ENCODE peak calls at places on chromosomes 5 and 9, in seven cellular contexts. One of them, this sample, is unnamed.

GRCh38 chr9:78601957-78602565 is 305.1 kb downstream of the PSAT1 start:
- DNase-seq in IMR-90: peak; percentile 66
- DNase-seq in H9: no peak
- DNase-seq in trophoblast cell: peak; percentile 74
- DNase-seq in H1: no peak
- DNase-seq in neuronal stem cell: peak; percentile 42
- DNase-seq in mesenchymal stem cell: peak; percentile 45
- DNase-seq in this sample: peak; percentile 52

GRCh38 chr5:74767579-74767913 is 497 bp downstream of the NSA2 start:
- DNase-seq in IMR-90: peak; percentile 42
- DNase-seq in H9: no peak
- DNase-seq in trophoblast cell: peak; percentile 32
- DNase-seq in H1: no peak
- DNase-seq in neuronal stem cell: peak; percentile 17
- DNase-seq in mesenchymal stem cell: peak; percentile 80
- DNase-seq in this sample: peak; percentile 53

GRCh38 chr9:75636427-75637045 is 253.9 kb upstream of the PCSK5 start:
- DNase-seq in IMR-90: no peak
- DNase-seq in H9: no peak
- DNase-seq in trophoblast cell: no peak
- DNase-seq in H1: no peak
- DNase-seq in neuronal stem cell: no peak
- DNase-seq in mesenchymal stem cell: no peak
- DNase-seq in this sample: no peak

GRCh38 chr9:105535920-105536668 is 21.8 kb upstream of the FKTN start:
- DNase-seq in IMR-90: no peak
- DNase-seq in H9: no peak
- DNase-seq in trophoblast cell: no peak
- DNase-seq in H1: no peak
- DNase-seq in neuronal stem cell: no peak
- DNase-seq in mesenchymal stem cell: no peak
- DNase-seq in this sample: no peak

GRCh38 chr5:150603491-150603890 is 37.0 kb upstream of the SYNPO start:
- DNase-seq in IMR-90: no peak
- DNase-seq in H9: no peak
- DNase-seq in trophoblast cell: no peak
- DNase-seq in H1: no peak
- DNase-seq in neuronal stem cell: no peak
- DNase-seq in mesenchymal stem cell: no peak
- DNase-seq in this sample: no peak

GRCh38 chr9:119375892-119376291 is 6.7 kb upstream of the BRINP1 start:
- DNase-seq in IMR-90: no peak
- DNase-seq in H9: peak; percentile 69
- DNase-seq in trophoblast cell: peak; percentile 37
- DNase-seq in H1: no peak
- DNase-seq in neuronal stem cell: peak; percentile 27
- DNase-seq in mesenchymal stem cell: peak; percentile 1
- DNase-seq in this sample: peak; percentile 82

GRCh38 chr5:149411738-149412519 is 32.8 kb upstream of the IL17B start:
- DNase-seq in IMR-90: no peak
- DNase-seq in H9: no peak
- DNase-seq in trophoblast cell: no peak
- DNase-seq in H1: no peak
- DNase-seq in neuronal stem cell: no peak
- DNase-seq in mesenchymal stem cell: no peak
- DNase-seq in this sample: no peak

GRCh38 chr5:181222630-181223040 is 446 bp upstream of the TRIM41 start:
- DNase-seq in IMR-90: no peak
- DNase-seq in H9: no peak
- DNase-seq in trophoblast cell: peak; percentile 69
- DNase-seq in H1: no peak
- DNase-seq in neuronal stem cell: no peak
- DNase-seq in mesenchymal stem cell: peak; percentile 89
- DNase-seq in this sample: no peak

GRCh38 chr9:95815153-95815552 is 60.3 kb upstream of the ERCC6L2 start:
- DNase-seq in IMR-90: peak; percentile 78
- DNase-seq in H9: no peak
- DNase-seq in trophoblast cell: no peak
- DNase-seq in H1: no peak
- DNase-seq in neuronal stem cell: no peak
- DNase-seq in mesenchymal stem cell: peak; percentile 92
- DNase-seq in this sample: no peak

GRCh38 chr9:73348485-73348884 is 196.8 kb downstream of the ANXA1 start:
- DNase-seq in IMR-90: no peak
- DNase-seq in H9: no peak
- DNase-seq in trophoblast cell: no peak
- DNase-seq in H1: no peak
- DNase-seq in neuronal stem cell: peak; percentile 8
- DNase-seq in mesenchymal stem cell: peak; percentile 22
- DNase-seq in this sample: peak; percentile 24

GRCh38 chr5:7869474-7870136 is 657 bp downstream of the MTRR start:
- DNase-seq in IMR-90: no peak
- DNase-seq in H9: no peak
- DNase-seq in trophoblast cell: peak; percentile 28
- DNase-seq in H1: no peak
- DNase-seq in neuronal stem cell: no peak
- DNase-seq in mesenchymal stem cell: peak; percentile 39
- DNase-seq in this sample: no peak

GRCh38 chr5:34533582-34534236 is 122.4 kb upstream of the RAI14 start:
- DNase-seq in IMR-90: peak; percentile 29
- DNase-seq in H9: no peak
- DNase-seq in trophoblast cell: no peak
- DNase-seq in H1: no peak
- DNase-seq in neuronal stem cell: no peak
- DNase-seq in mesenchymal stem cell: no peak
- DNase-seq in this sample: no peak

GRCh38 chr9:137878146-137878941 is 762 bp downstream of the CACNA1B start:
- DNase-seq in IMR-90: no peak
- DNase-seq in H9: peak; percentile 87
- DNase-seq in trophoblast cell: peak; percentile 36
- DNase-seq in H1: peak; percentile 51
- DNase-seq in neuronal stem cell: peak; percentile 79
- DNase-seq in mesenchymal stem cell: peak; percentile 13
- DNase-seq in this sample: peak; percentile 77

GRCh38 chr5:36066001-36066539 is 612 bp downstream of the UGT3A2 start:
- DNase-seq in IMR-90: no peak
- DNase-seq in H9: no peak
- DNase-seq in trophoblast cell: no peak
- DNase-seq in H1: no peak
- DNase-seq in neuronal stem cell: no peak
- DNase-seq in mesenchymal stem cell: no peak
- DNase-seq in this sample: no peak

GRCh38 chr5:36070687-36071571 is 4.2 kb upstream of the UGT3A2 start:
- DNase-seq in IMR-90: no peak
- DNase-seq in H9: no peak
- DNase-seq in trophoblast cell: peak; percentile 35
- DNase-seq in H1: no peak
- DNase-seq in neuronal stem cell: no peak
- DNase-seq in mesenchymal stem cell: no peak
- DNase-seq in this sample: no peak

GRCh38 chr5:36068751-36069281 is 2.1 kb upstream of the UGT3A2 start:
- DNase-seq in IMR-90: no peak
- DNase-seq in H9: no peak
- DNase-seq in trophoblast cell: no peak
- DNase-seq in H1: no peak
- DNase-seq in neuronal stem cell: no peak
- DNase-seq in mesenchymal stem cell: no peak
- DNase-seq in this sample: no peak

GRCh38 chr5:36066540-36067210 is at the start of gene UGT3A2:
- DNase-seq in IMR-90: no peak
- DNase-seq in H9: peak; percentile 96
- DNase-seq in trophoblast cell: no peak
- DNase-seq in H1: peak; percentile 86
- DNase-seq in neuronal stem cell: peak; percentile 43
- DNase-seq in mesenchymal stem cell: no peak
- DNase-seq in this sample: peak; percentile 96
- H3K4ac ChIP-seq in IMR-90: no peak within 1 kb of the TSS
- H3K4ac ChIP-seq in H9: no peak within 1 kb of the TSS
- H3K4ac ChIP-seq in trophoblast cell: no peak within 1 kb of the TSS
- H3K4ac ChIP-seq in H1: no peak within 1 kb of the TSS
- H3K4ac ChIP-seq in neuronal stem cell: no peak within 1 kb of the TSS
- H3K4ac ChIP-seq in mesenchymal stem cell: no peak within 1 kb of the TSS
- H3K4ac ChIP-seq in this sample: no peak within 1 kb of the TSS

DNA sequence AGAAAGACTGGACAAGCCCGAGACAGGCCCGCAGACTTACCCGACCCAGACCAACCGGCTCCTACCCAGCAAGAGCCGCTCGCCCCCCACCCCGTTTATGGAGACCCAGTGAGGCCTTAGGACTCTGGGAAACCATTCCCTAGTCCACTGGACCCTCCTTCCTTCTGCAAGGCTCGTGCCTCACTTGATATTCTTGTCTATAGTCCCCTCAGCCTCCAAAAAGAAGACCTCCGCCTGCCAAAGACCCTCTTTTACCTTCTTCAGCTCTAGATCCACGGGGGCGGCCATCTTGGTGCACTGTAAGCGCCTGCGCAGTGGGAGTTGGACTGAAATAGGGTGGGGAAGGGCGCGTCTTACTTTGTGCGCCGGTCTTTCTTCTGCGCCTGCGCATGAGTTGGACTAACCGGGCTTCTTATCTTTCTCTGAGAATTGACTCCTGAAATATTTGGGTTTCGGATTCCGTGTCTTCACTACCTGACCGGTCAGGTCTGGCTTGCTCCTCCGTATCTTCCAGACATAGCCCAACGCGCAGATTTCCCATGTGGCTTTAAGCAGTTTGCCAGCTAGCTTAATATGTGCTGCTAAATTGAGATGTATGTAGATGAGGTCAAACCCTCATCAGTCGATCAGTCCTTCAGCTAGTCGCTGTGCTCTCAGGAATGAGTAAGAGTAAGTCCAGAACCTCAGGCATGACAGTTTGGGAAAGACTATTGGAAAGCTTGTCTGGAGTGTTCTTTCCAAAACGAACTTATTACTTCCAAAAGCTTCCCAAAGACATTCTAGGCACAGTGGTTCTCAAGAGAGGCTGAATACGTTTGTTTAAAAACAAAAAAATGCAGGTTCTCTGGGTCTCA is at the start of gene PFDN1:
- DNase-seq in IMR-90: peak; percentile 94
- DNase-seq in H9: peak; percentile 96
- DNase-seq in trophoblast cell: peak; percentile 99
- DNase-seq in H1: peak; percentile 83
- DNase-seq in neuronal stem cell: peak; percentile 95
- DNase-seq in mesenchymal stem cell: peak; percentile 96
- DNase-seq in this sample: peak; percentile 99
- H3K4ac ChIP-seq in IMR-90: peak within 1 kb of the TSS; percentile 99
- H3K4ac ChIP-seq in H9: no peak within 1 kb of the TSS
- H3K4ac ChIP-seq in trophoblast cell: peak within 1 kb of the TSS; percentile 99
- H3K4ac ChIP-seq in H1: no peak within 1 kb of the TSS
- H3K4ac ChIP-seq in neuronal stem cell: no peak within 1 kb of the TSS
- H3K4ac ChIP-seq in mesenchymal stem cell: peak within 1 kb of the TSS; percentile 94
- H3K4ac ChIP-seq in this sample: peak within 1 kb of the TSS; percentile 85

GRCh38 chr5:62575556-62575955 is 3.1 kb upstream of the LRRC70 start:
- DNase-seq in IMR-90: no peak
- DNase-seq in H9: no peak
- DNase-seq in trophoblast cell: no peak
- DNase-seq in H1: no peak
- DNase-seq in neuronal stem cell: no peak
- DNase-seq in mesenchymal stem cell: no peak
- DNase-seq in this sample: no peak

GRCh38 chr5:62575066-62575465 is 3.6 kb upstream of the LRRC70 start:
- DNase-seq in IMR-90: no peak
- DNase-seq in H9: no peak
- DNase-seq in trophoblast cell: no peak
- DNase-seq in H1: no peak
- DNase-seq in neuronal stem cell: no peak
- DNase-seq in mesenchymal stem cell: no peak
- DNase-seq in this sample: no peak

GRCh38 chr5:62572918-62573514 is 5.6 kb upstream of the LRRC70 start:
- DNase-seq in IMR-90: peak; percentile 7
- DNase-seq in H9: no peak
- DNase-seq in trophoblast cell: no peak
- DNase-seq in H1: no peak
- DNase-seq in neuronal stem cell: no peak
- DNase-seq in mesenchymal stem cell: no peak
- DNase-seq in this sample: no peak

GRCh38 chr5:62576570-62577172 is 1.9 kb upstream of the LRRC70 start:
- DNase-seq in IMR-90: no peak
- DNase-seq in H9: no peak
- DNase-seq in trophoblast cell: no peak
- DNase-seq in H1: no peak
- DNase-seq in neuronal stem cell: no peak
- DNase-seq in mesenchymal stem cell: no peak
- DNase-seq in this sample: no peak

DNA sequence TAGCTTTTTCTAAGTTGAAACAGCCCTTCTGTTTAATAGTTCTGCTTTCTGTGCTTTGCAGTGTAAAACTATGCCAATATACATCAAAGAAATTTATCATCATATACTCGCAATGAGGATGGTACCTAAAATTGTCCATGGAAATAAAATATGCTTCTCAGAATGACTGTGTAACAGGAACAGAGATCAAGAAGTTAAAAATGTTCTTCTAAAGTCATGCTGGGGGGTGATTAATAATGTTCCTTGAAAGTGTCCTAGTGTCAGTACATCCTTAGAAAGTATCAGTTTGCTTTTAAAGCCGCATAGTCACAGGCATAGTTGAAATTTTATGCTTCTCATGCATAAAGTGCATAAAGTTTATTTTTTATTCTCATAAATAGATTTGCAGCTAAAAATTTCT is 4.0 kb upstream of the LRRC70 start:
- DNase-seq in IMR-90: no peak
- DNase-seq in H9: no peak
- DNase-seq in trophoblast cell: no peak
- DNase-seq in H1: no peak
- DNase-seq in neuronal stem cell: no peak
- DNase-seq in mesenchymal stem cell: no peak
- DNase-seq in this sample: no peak
- H3K4ac ChIP-seq in IMR-90: no peak overlapping the region
- H3K4ac ChIP-seq in H9: no peak overlapping the region
- H3K4ac ChIP-seq in trophoblast cell: no peak overlapping the region
- H3K4ac ChIP-seq in H1: no peak overlapping the region
- H3K4ac ChIP-seq in neuronal stem cell: no peak overlapping the region
- H3K4ac ChIP-seq in mesenchymal stem cell: no peak overlapping the region
- H3K4ac ChIP-seq in this sample: no peak overlapping the region

GRCh38 chr5:32778403-32778802 is 67.3 kb downstream of the NPR3 start:
- DNase-seq in IMR-90: no peak
- DNase-seq in H9: no peak
- DNase-seq in trophoblast cell: no peak
- DNase-seq in H1: no peak
- DNase-seq in neuronal stem cell: no peak
- DNase-seq in mesenchymal stem cell: no peak
- DNase-seq in this sample: no peak
- H3K4ac ChIP-seq in IMR-90: no peak overlapping the region
- H3K4ac ChIP-seq in H9: no peak overlapping the region
- H3K4ac ChIP-seq in trophoblast cell: no peak overlapping the region
- H3K4ac ChIP-seq in H1: no peak overlapping the region
- H3K4ac ChIP-seq in neuronal stem cell: no peak overlapping the region
- H3K4ac ChIP-seq in mesenchymal stem cell: no peak overlapping the region
- H3K4ac ChIP-seq in this sample: no peak overlapping the region

DNA sequence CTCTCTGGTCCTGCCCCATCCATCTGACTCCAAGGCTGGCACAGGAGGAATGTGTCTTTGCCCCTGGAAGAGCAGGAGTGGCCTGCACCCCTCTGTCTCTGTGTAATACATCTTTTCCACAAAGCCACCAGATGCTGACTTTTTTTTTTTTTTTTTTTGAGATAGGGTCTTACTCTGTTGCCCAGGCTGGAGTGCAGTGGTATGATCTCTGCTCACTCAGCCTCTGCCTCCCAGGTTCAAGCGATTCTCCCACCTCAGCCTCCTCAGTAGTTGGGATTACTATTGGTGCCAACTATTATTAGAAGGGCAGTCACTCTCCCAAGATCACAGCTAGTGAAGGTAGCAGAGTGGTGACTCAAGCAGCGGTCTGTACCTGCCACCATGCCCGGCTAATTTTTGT is 19.6 kb downstream of the SPRY4 start:
- DNase-seq in IMR-90: no peak
- DNase-seq in H9: no peak
- DNase-seq in trophoblast cell: no peak
- DNase-seq in H1: no peak
- DNase-seq in neuronal stem cell: no peak
- DNase-seq in mesenchymal stem cell: no peak
- DNase-seq in this sample: no peak
- H3K4ac ChIP-seq in IMR-90: peak overlapping the region; percentile 77
- H3K4ac ChIP-seq in H9: no peak overlapping the region
- H3K4ac ChIP-seq in trophoblast cell: no peak overlapping the region
- H3K4ac ChIP-seq in H1: no peak overlapping the region
- H3K4ac ChIP-seq in neuronal stem cell: no peak overlapping the region
- H3K4ac ChIP-seq in mesenchymal stem cell: no peak overlapping the region
- H3K4ac ChIP-seq in this sample: no peak overlapping the region

This sample was measured in mesendoderm.